ENCODE peak calls at places on chromosome 2, in eight cellular contexts. E is GM23338, P is adrenal gland, J is upper lobe of right lung, L is heart right ventricle, U is BJ, C is mammary epithelial cell, V is right lobe of liver. B is an unnamed sample.

GRCh38 chr2:159615936-159616733 is at the start of gene BAZ2B:
- DNase-seq in U (no peak), E (peak; percentile 75), V (peak; percentile 61), L (peak; percentile 61), J (no peak), P (peak; percentile 53), C (peak; percentile 83), B (peak; percentile 70)

GRCh38 chr2:166625670-166626069 is 131.6 kb upstream of the SCN7A start:
- DNase-seq in V (no peak), J (no peak), E (no peak), P (no peak), L (no peak), C (no peak), U (no peak), B (no peak)

GRCh38 chr2:120982598-120982997 is 246.9 kb downstream of the GLI2 start:
- DNase-seq in J (peak; percentile 52), C (no peak), L (no peak), P (no peak), V (no peak), U (no peak), E (peak; percentile 32), B (no peak)

GRCh38 chr2:114534051-114534727 is 91.7 kb downstream of the DPP10 start:
- DNase-seq in C (no peak), L (peak; percentile 11), E (no peak), V (no peak), U (no peak), P (no peak), J (no peak), B (no peak)

GRCh38 chr2:11007331-11007909 is 95.7 kb downstream of the KCNF1 start:
- DNase-seq in L (no peak), C (no peak), V (no peak), P (no peak), E (no peak), J (no peak), U (no peak), B (no peak)

GRCh38 chr2:204544961-204545860 is at the start of gene PARD3B:
- DNase-seq in U (no peak), E (peak; percentile 86), P (peak; percentile 61), J (peak; percentile 88), V (peak; percentile 72), C (peak; percentile 57), L (peak; percentile 37), B (peak; percentile 52)

GRCh38 chr2:98391581-98392270 is 45.5 kb downstream of the CNGA3 start:
- DNase-seq in L (no peak), U (no peak), V (no peak), C (no peak), E (no peak), P (no peak), J (no peak), B (no peak)

GRCh38 chr2:9556121-9556869 is 665 bp upstream of the ADAM17 start:
- DNase-seq in E (no peak), U (no peak), C (peak; percentile 37), P (no peak), L (no peak), V (no peak), J (no peak), B (no peak)

GRCh38 chr2:186349508-186349907 is 136.6 kb upstream of the ZC3H15 start:
- DNase-seq in C (peak; percentile 87), J (no peak), U (peak; percentile 31), L (no peak), P (no peak), E (no peak), V (no peak), B (peak; percentile 72)

GRCh38 chr2:55163258-55163657 is 68.8 kb downstream of the CLHC1 start:
- DNase-seq in U (peak; percentile 61), C (no peak), E (no peak), V (no peak), L (no peak), J (no peak), P (no peak), B (no peak)

GRCh38 chr2:156841321-156841720 is 405.1 kb downstream of the GPD2 start:
- DNase-seq in J (no peak), V (no peak), U (no peak), C (no peak), P (no peak), L (no peak), E (no peak), B (no peak)

GRCh38 chr2:219539295-219539788 is 4.3 kb downstream of the CHPF start:
- DNase-seq in C (no peak), E (no peak), V (no peak), J (no peak), L (no peak), P (no peak), U (no peak), B (no peak)

GRCh38 chr2:54499666-54500065 is 43.5 kb downstream of the SPTBN1 start:
- DNase-seq in J (no peak), C (no peak), E (no peak), U (no peak), V (no peak), P (no peak), L (peak; percentile 81), B (no peak)

GRCh38 chr2:229344151-229344551 is 73.1 kb upstream of the PID1 start:
- DNase-seq in U (peak; percentile 73), E (no peak), P (no peak), J (no peak), V (no peak), L (no peak), C (peak; percentile 65), B (peak; percentile 95)

GRCh38 chr2:232635820-232636219 is 2.4 kb downstream of the EFHD1 start:
- DNase-seq in P (no peak), C (no peak), V (no peak), L (no peak), U (no peak), E (no peak), J (no peak), B (no peak)

GRCh38 chr2:232634319-232635150 is 1.1 kb downstream of the EFHD1 start:
- DNase-seq in P (no peak), L (peak; percentile 24), V (no peak), J (no peak), C (no peak), E (peak; percentile 62), U (peak; percentile 32), B (no peak)

GRCh38 chr2:232633413-232634318 is at the start of gene EFHD1:
- DNase-seq in E (peak; percentile 89), U (peak; percentile 23), C (peak; percentile 58), V (peak; percentile 84), J (peak; percentile 80), P (peak; percentile 37), L (peak; percentile 84), B (no peak)

GRCh38 chr2:232632229-232632903 is 1.0 kb upstream of the EFHD1 start:
- DNase-seq in E (no peak), J (no peak), L (peak; percentile 21), C (no peak), U (no peak), P (no peak), V (no peak), B (no peak)

GRCh38 chr2:232632904-232633412 is 446 bp upstream of the EFHD1 start:
- DNase-seq in V (peak; percentile 50), L (peak; percentile 53), P (no peak), J (no peak), C (no peak), U (peak; percentile 35), E (peak; percentile 37), B (no peak)
- H3K27me3 ChIP-seq in V (no peaks in the 10 kb centered on the region), L (peaks cover 7% of the 10 kb centered on the region), P (peaks cover 14% of the 10 kb centered on the region), J (peaks cover 58% of the 10 kb centered on the region), C (peaks cover 17% of the 10 kb centered on the region), U (peaks cover 2% of the 10 kb centered on the region), E (peaks cover 64% of the 10 kb centered on the region), B (peaks cover 86% of the 10 kb centered on the region)

DNA sequence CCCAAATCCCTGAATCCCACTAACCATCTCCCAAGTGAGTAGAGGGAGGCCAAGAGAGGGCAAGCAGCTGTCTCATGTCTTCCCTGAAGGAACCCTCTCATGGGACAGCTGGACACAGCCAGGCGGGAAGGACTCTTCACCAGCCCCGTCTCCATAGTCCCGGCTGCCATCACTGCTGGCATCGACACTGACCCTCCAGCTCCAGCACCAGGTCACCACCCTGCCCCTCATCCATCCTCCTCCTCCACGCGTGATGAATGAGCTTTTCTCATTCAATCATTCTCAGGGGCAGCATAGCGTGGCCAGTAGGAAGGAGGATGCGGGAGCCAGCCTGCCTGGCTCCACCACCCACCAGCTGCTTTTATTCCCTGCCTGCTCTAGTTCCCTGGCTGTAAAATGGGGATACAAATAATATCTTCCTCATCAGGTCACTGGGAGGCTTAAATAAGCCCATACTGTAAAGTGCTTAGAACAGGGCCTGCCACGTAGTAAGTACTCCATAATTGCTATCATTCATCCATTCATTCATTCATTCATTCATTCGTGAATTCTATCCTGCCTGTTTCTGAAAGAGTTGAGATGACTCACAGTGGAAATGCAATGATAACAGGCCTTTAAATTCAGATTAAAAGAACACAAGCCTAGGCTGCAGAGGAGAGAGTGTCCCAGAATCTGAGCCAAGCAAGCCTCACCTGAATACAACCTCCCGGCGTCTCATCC is 30.5 kb upstream of the FOSL2 start:
- DNase-seq in C (no peak), V (no peak), U (no peak), P (no peak), L (no peak), E (no peak), J (no peak), B (no peak)
- H3K27me3 ChIP-seq in C (no peaks in the 10 kb centered on the region), V (no peaks in the 10 kb centered on the region), U (no peaks in the 10 kb centered on the region), P (no peaks in the 10 kb centered on the region), L (no peaks in the 10 kb centered on the region), E (no peaks in the 10 kb centered on the region), J (no peaks in the 10 kb centered on the region), B (no peaks in the 10 kb centered on the region)

GRCh38 chr2:230990899-230991150 is 5.1 kb upstream of the SPATA3 start:
- DNase-seq in V (no peak), C (no peak), U (no peak), J (no peak), L (no peak), P (no peak), E (no peak), B (no peak)

GRCh38 chr2:230989731-230990130 is 6.2 kb upstream of the SPATA3 start:
- DNase-seq in L (no peak), P (no peak), E (no peak), J (no peak), U (no peak), V (no peak), C (no peak), B (no peak)

GRCh38 chr2:230987137-230988020 is 8.5 kb upstream of the SPATA3 start:
- DNase-seq in E (peak; percentile 90), V (peak; percentile 85), P (peak; percentile 60), J (peak; percentile 90), U (no peak), L (peak; percentile 69), C (peak; percentile 44), B (peak; percentile 34)

GRCh38 chr2:230991598-230991997 is 4.3 kb upstream of the SPATA3 start:
- DNase-seq in L (no peak), E (no peak), U (no peak), C (no peak), V (no peak), J (no peak), P (no peak), B (no peak)

GRCh38 chr2:230990131-230990898 is 5.6 kb upstream of the SPATA3 start:
- DNase-seq in L (no peak), V (no peak), C (no peak), J (no peak), E (no peak), P (no peak), U (no peak), B (no peak)
- H3K27me3 ChIP-seq in L (peaks cover 60% of the 10 kb centered on the region), V (peaks cover 6% of the 10 kb centered on the region), C (no peaks in the 10 kb centered on the region), J (peaks cover 40% of the 10 kb centered on the region), E (no peaks in the 10 kb centered on the region), P (peaks cover 27% of the 10 kb centered on the region), U (peaks cover 6% of the 10 kb centered on the region), B (peaks cover 50% of the 10 kb centered on the region)

DNA sequence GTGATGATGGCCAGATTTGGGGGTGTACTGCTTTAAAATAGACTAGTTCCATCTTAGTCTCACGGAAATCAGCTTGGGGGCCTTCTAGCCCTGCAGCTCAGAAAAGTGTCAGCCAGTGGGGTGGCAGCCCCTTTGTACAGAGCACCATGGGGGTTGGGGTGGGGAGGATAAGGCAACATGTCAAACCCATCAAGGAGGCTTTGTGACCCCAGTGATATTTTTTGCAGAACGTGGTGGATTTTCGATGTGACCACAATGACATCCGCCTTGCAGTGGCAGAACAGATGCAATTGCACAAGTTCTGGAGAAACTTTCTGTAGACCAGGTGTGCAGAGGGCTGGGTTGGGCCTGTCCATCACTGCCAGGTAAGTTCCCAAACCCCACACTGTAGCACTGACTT is 3.0 kb upstream of the CD8A start:
- DNase-seq in P (no peak), E (no peak), J (no peak), U (no peak), L (no peak), C (no peak), V (no peak), B (no peak)
- H3K27me3 ChIP-seq in P (peaks cover 49% of the 10 kb centered on the region), E (peaks cover 44% of the 10 kb centered on the region), J (peaks cover 53% of the 10 kb centered on the region), U (peaks cover 34% of the 10 kb centered on the region), L (peaks cover 60% of the 10 kb centered on the region), C (peaks cover 32% of the 10 kb centered on the region), V (peaks cover 24% of the 10 kb centered on the region), B (peaks cover 67% of the 10 kb centered on the region)